ENCODE peak calls at places on chromosome 7, in six cellular contexts. K is H1, X is IMR-90, Z is H9, T is trophoblast cell, P is mesenchymal stem cell. F is an unnamed sample.

GRCh38 chr7:114426824-114427223 is 12.2 kb downstream of the FOXP2 start:
- DNase-seq in K (no peak), P (peak; percentile 18), X (peak; percentile 36), Z (no peak), T (no peak), F (no peak)

GRCh38 chr7:20114463-20114862 is 102.7 kb downstream of the MACC1 start:
- DNase-seq in T (no peak), P (peak; percentile 16), Z (no peak), K (no peak), X (no peak), F (peak; percentile 6)

GRCh38 chr7:116772423-116772852 is 89.9 kb upstream of the CAPZA2 start:
- DNase-seq in X (peak; percentile 84), K (no peak), P (peak; percentile 86), Z (no peak), T (no peak), F (no peak)

GRCh38 chr7:19463581-19463980 is 245.3 kb downstream of the POLR1F start:
- DNase-seq in Z (no peak), X (no peak), P (peak; percentile 10), K (no peak), T (no peak), F (no peak)

GRCh38 chr7:76280408-76280807 is 22.1 kb upstream of the HSPB1 start:
- DNase-seq in Z (peak; percentile 59), T (no peak), X (no peak), K (no peak), P (no peak), F (no peak)

GRCh38 chr7:50349963-50350944 is 45.7 kb downstream of the IKZF1 start:
- DNase-seq in K (no peak), X (no peak), P (no peak), T (no peak), Z (no peak), F (no peak)

GRCh38 chr7:48365010-48365409 is 193.8 kb downstream of the ABCA13 start:
- DNase-seq in T (no peak), K (no peak), X (peak; percentile 4), P (no peak), Z (no peak), F (no peak)

GRCh38 chr7:44884553-44885393 is 557 bp downstream of the PURB start:
- DNase-seq in T (peak; percentile 40), P (peak; percentile 77), Z (peak; percentile 45), X (peak; percentile 67), K (no peak), F (peak; percentile 43)

GRCh38 chr7:92964156-92964555 is 127.8 kb upstream of the CDK6 start:
- DNase-seq in T (no peak), Z (no peak), K (no peak), X (no peak), P (no peak), F (no peak)

GRCh38 chr7:157445246-157445955 is 108.6 kb downstream of the DNAJB6 start:
- DNase-seq in K (no peak), X (no peak), Z (no peak), T (no peak), P (no peak), F (no peak)

GRCh38 chr7:74305987-74306736 is 17.0 kb downstream of the CLIP2 start:
- DNase-seq in T (no peak), X (no peak), P (no peak), Z (no peak), K (no peak), F (no peak)

GRCh38 chr7:151109094-151110048 is 23.1 kb downstream of the AGAP3 start:
- DNase-seq in K (no peak), Z (no peak), T (no peak), P (peak; percentile 74), X (no peak), F (no peak)

GRCh38 chr7:47725031-47725780 is 143.3 kb upstream of the TNS3 start:
- DNase-seq in T (no peak), X (peak; percentile 22), Z (no peak), P (no peak), K (no peak), F (no peak)

GRCh38 chr7:155709453-155709852 is 65.0 kb downstream of the RBM33 start:
- DNase-seq in X (no peak), T (no peak), K (no peak), P (no peak), Z (no peak), F (no peak)

GRCh38 chr7:24574365-24574764 is 1.1 kb downstream of the PALS2 start:
- DNase-seq in Z (no peak), K (no peak), X (peak; percentile 18), T (no peak), P (no peak), F (no peak)

GRCh38 chr7:43735802-43736603 is 6.7 kb upstream of the COA1 start:
- DNase-seq in T (no peak), P (peak; percentile 2), Z (no peak), X (peak; percentile 37), K (no peak), F (no peak)

GRCh38 chr7:127396184-127396583 is 3.7 kb upstream of the ZNF800 start:
- DNase-seq in X (no peak), T (peak; percentile 28), Z (peak; percentile 33), P (peak; percentile 45), K (no peak), F (no peak)

GRCh38 chr7:88339195-88339922 is 32.7 kb upstream of the STEAP4 start:
- DNase-seq in X (no peak), T (no peak), K (no peak), Z (no peak), P (no peak), F (no peak)

GRCh38 chr7:135768467-135768866 is 19.9 kb upstream of the FAM180A start:
- DNase-seq in K (no peak), T (no peak), X (no peak), Z (no peak), P (no peak), F (no peak)

GRCh38 chr7:135769403-135769802 is 20.8 kb upstream of the FAM180A start:
- DNase-seq in Z (no peak), X (no peak), T (no peak), P (no peak), K (no peak), F (no peak)

GRCh38 chr7:135770139-135770710 is 21.6 kb upstream of the FAM180A start:
- DNase-seq in X (peak; percentile 89), Z (no peak), T (no peak), K (no peak), P (peak; percentile 81), F (no peak)

GRCh38 chr7:135768990-135769389 is 20.4 kb upstream of the FAM180A start:
- DNase-seq in P (no peak), T (no peak), X (no peak), Z (no peak), K (no peak), F (no peak)

GRCh38 chr7:135768064-135768463 is 19.5 kb upstream of the FAM180A start:
- DNase-seq in X (no peak), T (no peak), P (no peak), K (no peak), Z (no peak), F (no peak)
- H3K14ac ChIP-seq in X (no peak overlapping the region), T (peak overlapping the region; percentile 3), P (peak overlapping the region; percentile 5), K (no peak overlapping the region), Z (no peak overlapping the region), F (peak overlapping the region; percentile 23)

GRCh38 chr7:100374601-100375000 is 1.3 kb downstream of the PILRA start:
- DNase-seq in K (no peak), P (no peak), T (no peak), Z (no peak), X (no peak), F (no peak)

GRCh38 chr7:100384623-100385372 is 11.5 kb downstream of the PILRA start:
- DNase-seq in K (no peak), X (no peak), Z (no peak), P (no peak), T (no peak), F (no peak)

GRCh38 chr7:100378114-100378760 is 5.0 kb downstream of the PILRA start:
- DNase-seq in P (no peak), K (no peak), Z (no peak), T (no peak), X (no peak), F (no peak)

DNA sequence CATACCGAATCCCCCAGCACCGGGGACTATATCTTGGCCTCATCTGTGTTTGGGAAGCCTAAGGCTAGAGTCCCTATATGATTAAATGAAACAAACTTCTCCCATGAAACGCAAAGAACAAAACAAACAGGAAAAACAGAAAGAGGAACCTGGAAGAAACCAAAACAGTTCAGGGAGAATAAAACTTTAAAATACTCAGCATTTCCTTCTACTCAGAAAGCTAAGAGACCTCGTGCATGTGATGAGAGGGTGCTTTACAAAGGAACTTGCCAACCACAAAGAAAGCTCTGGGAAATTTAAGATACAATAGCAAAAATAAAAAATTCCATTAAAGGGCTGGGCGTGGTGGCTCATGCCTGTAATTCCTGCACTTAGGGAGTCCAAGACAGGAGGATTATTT is 6.9 kb downstream of the PILRA start:
- DNase-seq in K (no peak), P (no peak), Z (no peak), T (no peak), X (no peak), F (no peak)
- H3K27ac ChIP-seq in K (no peak overlapping the region), P (no peak overlapping the region), Z (no peak overlapping the region), T (no peak overlapping the region), X (no peak overlapping the region), F (no peak overlapping the region)

GRCh38 chr7:10657201-10657600 is 316.5 kb upstream of the PHF14 start:
- DNase-seq in K (peak; percentile 9), P (no peak), X (no peak), T (no peak), Z (peak; percentile 39), F (no peak)
- H3K79me1 ChIP-seq in K (no peaks in the 10 kb centered on the region), P (no peaks in the 10 kb centered on the region), X (no peaks in the 10 kb centered on the region), T (no peaks in the 10 kb centered on the region), Z (no peaks in the 10 kb centered on the region), F (no peaks in the 10 kb centered on the region)

DNA sequence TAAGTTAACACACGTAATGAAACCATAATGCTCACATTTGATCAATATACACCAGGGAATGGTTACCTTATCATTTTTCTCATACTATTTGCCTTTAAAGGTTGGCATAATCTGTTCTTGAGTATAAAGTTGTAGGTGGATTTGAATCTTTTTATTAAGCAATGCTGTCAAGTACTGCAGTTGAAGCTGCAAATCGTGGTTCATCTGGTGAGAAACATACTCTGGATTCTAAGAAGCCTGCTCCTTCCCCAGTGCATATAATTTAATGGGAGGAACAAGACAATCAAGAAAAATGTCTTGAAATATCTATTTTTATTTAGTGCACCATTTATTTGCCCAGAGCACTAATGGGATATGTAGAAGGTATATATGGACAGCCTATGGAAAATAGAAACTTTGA is 68.7 kb upstream of the DLX6 start:
- DNase-seq in T (no peak), Z (no peak), P (no peak), X (no peak), K (no peak), F (no peak)
- H3K14ac ChIP-seq in T (no peak overlapping the region), Z (no peak overlapping the region), P (no peak overlapping the region), X (no peak overlapping the region), K (no peak overlapping the region), F (no peak overlapping the region)

GRCh38 chr7:66359656-66360211 is 154.6 kb downstream of the TPST1 start:
- DNase-seq in Z (no peak), X (no peak), T (no peak), P (no peak), K (no peak), F (no peak)
- H3K27ac ChIP-seq in Z (no peak overlapping the region), X (no peak overlapping the region), T (no peak overlapping the region), P (no peak overlapping the region), K (no peak overlapping the region), F (no peak overlapping the region)

GRCh38 chr7:137985253-137985896 is 16.5 kb downstream of the CREB3L2 start:
- DNase-seq in X (peak; percentile 52), K (no peak), Z (no peak), T (peak; percentile 78), P (no peak), F (no peak)
- H3K79me1 ChIP-seq in X (peaks cover 92% of the 10 kb centered on the region), K (peaks cover 18% of the 10 kb centered on the region), Z (peaks cover 11% of the 10 kb centered on the region), T (peaks cover 14% of the 10 kb centered on the region), P (no peaks in the 10 kb centered on the region), F (peaks cover 4% of the 10 kb centered on the region)

GRCh38 chr7:30511494-30511893 is 6.9 kb upstream of the GGCT start:
- DNase-seq in T (no peak), P (no peak), X (no peak), K (no peak), Z (no peak), F (no peak)
- H3K14ac ChIP-seq in T (no peak overlapping the region), P (no peak overlapping the region), X (no peak overlapping the region), K (no peak overlapping the region), Z (no peak overlapping the region), F (no peak overlapping the region)

F was measured in neuronal stem cell.